ENCODE peak calls at places on chromosomes 4 and X, in seven cellular contexts. One of them, this sample, is unnamed.

GRCh38 chr4:80035336-80035735 is 37.7 kb downstream of the ANTXR2 start:
- DNase-seq in bronchial epithelial cell: no peak
- DNase-seq in NCI-H774: no peak
- DNase-seq in H9: no peak
- DNase-seq in naive thymus-derived CD8-positive, alpha-beta T cell: no peak
- DNase-seq in NCI-H146: peak
- DNase-seq in fibroblast of lung: no peak
- DNase-seq in this sample: no peak

GRCh38 chr4:105895324-105895608 is at the start of gene NPNT:
- DNase-seq in naive thymus-derived CD8-positive, alpha-beta T cell: no peak
- DNase-seq in H9: peak
- DNase-seq in NCI-H146: peak
- DNase-seq in fibroblast of lung: peak
- DNase-seq in NCI-H774: peak
- DNase-seq in bronchial epithelial cell: no peak
- DNase-seq in this sample: no peak

GRCh38 chrX:9598344-9598743 is 133.5 kb downstream of the TBL1X start:
- DNase-seq in fibroblast of lung: no peak
- DNase-seq in NCI-H146: no peak
- DNase-seq in bronchial epithelial cell: no peak
- DNase-seq in H9: no peak
- DNase-seq in naive thymus-derived CD8-positive, alpha-beta T cell: no peak
- DNase-seq in NCI-H774: no peak
- DNase-seq in this sample: peak

GRCh38 chr4:185817403-185817818 is 5.4 kb upstream of the SORBS2 start:
- DNase-seq in naive thymus-derived CD8-positive, alpha-beta T cell: no peak
- DNase-seq in fibroblast of lung: no peak
- DNase-seq in H9: no peak
- DNase-seq in bronchial epithelial cell: peak
- DNase-seq in NCI-H774: peak
- DNase-seq in NCI-H146: no peak
- DNase-seq in this sample: peak

GRCh38 chr4:152244659-152245058 is 291.2 kb downstream of the FBXW7 start:
- DNase-seq in naive thymus-derived CD8-positive, alpha-beta T cell: no peak
- DNase-seq in fibroblast of lung: no peak
- DNase-seq in NCI-H146: no peak
- DNase-seq in bronchial epithelial cell: no peak
- DNase-seq in H9: no peak
- DNase-seq in NCI-H774: no peak
- DNase-seq in this sample: peak

GRCh38 chrX:121260568-121261240 is 213.3 kb downstream of the GLUD2 start:
- DNase-seq in bronchial epithelial cell: no peak
- DNase-seq in NCI-H146: no peak
- DNase-seq in fibroblast of lung: no peak
- DNase-seq in NCI-H774: no peak
- DNase-seq in naive thymus-derived CD8-positive, alpha-beta T cell: no peak
- DNase-seq in H9: no peak
- DNase-seq in this sample: no peak

GRCh38 chr4:186700746-186701145 is 22.9 kb downstream of the FAT1 start:
- DNase-seq in NCI-H774: no peak
- DNase-seq in fibroblast of lung: peak
- DNase-seq in H9: no peak
- DNase-seq in NCI-H146: no peak
- DNase-seq in naive thymus-derived CD8-positive, alpha-beta T cell: no peak
- DNase-seq in bronchial epithelial cell: no peak
- DNase-seq in this sample: peak

GRCh38 chr4:60683357-60683756 is 516.8 kb upstream of the ADGRL3 start:
- DNase-seq in H9: no peak
- DNase-seq in NCI-H774: no peak
- DNase-seq in naive thymus-derived CD8-positive, alpha-beta T cell: no peak
- DNase-seq in bronchial epithelial cell: peak
- DNase-seq in fibroblast of lung: peak
- DNase-seq in NCI-H146: no peak
- DNase-seq in this sample: no peak

GRCh38 chr4:83149885-83150562 is 35.5 kb upstream of the PLAC8 start:
- DNase-seq in H9: no peak
- DNase-seq in bronchial epithelial cell: peak
- DNase-seq in fibroblast of lung: no peak
- DNase-seq in naive thymus-derived CD8-positive, alpha-beta T cell: no peak
- DNase-seq in NCI-H774: no peak
- DNase-seq in NCI-H146: no peak
- DNase-seq in this sample: no peak

GRCh38 chr4:6965329-6965728 is 55.7 kb downstream of the TBC1D14 start:
- DNase-seq in bronchial epithelial cell: no peak
- DNase-seq in NCI-H774: no peak
- DNase-seq in fibroblast of lung: no peak
- DNase-seq in NCI-H146: no peak
- DNase-seq in H9: no peak
- DNase-seq in naive thymus-derived CD8-positive, alpha-beta T cell: no peak
- DNase-seq in this sample: no peak

GRCh38 chr4:166144607-166145006 is 271.6 kb downstream of the TLL1 start:
- DNase-seq in H9: no peak
- DNase-seq in NCI-H774: no peak
- DNase-seq in fibroblast of lung: peak
- DNase-seq in bronchial epithelial cell: no peak
- DNase-seq in naive thymus-derived CD8-positive, alpha-beta T cell: no peak
- DNase-seq in NCI-H146: no peak
- DNase-seq in this sample: no peak

GRCh38 chr4:93659629-93660028 is 168.9 kb upstream of the ATOH1 start:
- DNase-seq in naive thymus-derived CD8-positive, alpha-beta T cell: no peak
- DNase-seq in fibroblast of lung: no peak
- DNase-seq in NCI-H146: no peak
- DNase-seq in H9: no peak
- DNase-seq in bronchial epithelial cell: peak
- DNase-seq in NCI-H774: no peak
- DNase-seq in this sample: no peak

GRCh38 chrX:147850875-147851274 is 60.8 kb upstream of the FMR1 start:
- DNase-seq in NCI-H146: no peak
- DNase-seq in NCI-H774: no peak
- DNase-seq in fibroblast of lung: no peak
- DNase-seq in bronchial epithelial cell: no peak
- DNase-seq in naive thymus-derived CD8-positive, alpha-beta T cell: no peak
- DNase-seq in H9: no peak
- DNase-seq in this sample: no peak

GRCh38 chr4:119962631-119963030 is 104.0 kb downstream of the MAD2L1 start:
- DNase-seq in NCI-H774: no peak
- DNase-seq in fibroblast of lung: peak
- DNase-seq in H9: no peak
- DNase-seq in bronchial epithelial cell: peak
- DNase-seq in NCI-H146: no peak
- DNase-seq in naive thymus-derived CD8-positive, alpha-beta T cell: no peak
- DNase-seq in this sample: no peak

GRCh38 chr4:130172156-130172555 is 1076.2 kb downstream of the C4orf33 start:
- DNase-seq in NCI-H774: no peak
- DNase-seq in H9: no peak
- DNase-seq in bronchial epithelial cell: no peak
- DNase-seq in fibroblast of lung: no peak
- DNase-seq in NCI-H146: no peak
- DNase-seq in naive thymus-derived CD8-positive, alpha-beta T cell: no peak
- DNase-seq in this sample: no peak

GRCh38 chr4:26088433-26088928 is 174.5 kb downstream of the SMIM20 start:
- DNase-seq in naive thymus-derived CD8-positive, alpha-beta T cell: no peak
- DNase-seq in fibroblast of lung: peak
- DNase-seq in NCI-H774: no peak
- DNase-seq in NCI-H146: no peak
- DNase-seq in H9: no peak
- DNase-seq in bronchial epithelial cell: peak
- DNase-seq in this sample: no peak

GRCh38 chrX:40012800-40013682 is 84.7 kb downstream of the BCOR start:
- DNase-seq in NCI-H146: peak
- DNase-seq in naive thymus-derived CD8-positive, alpha-beta T cell: peak
- DNase-seq in H9: peak
- DNase-seq in fibroblast of lung: peak
- DNase-seq in NCI-H774: peak
- DNase-seq in bronchial epithelial cell: peak
- DNase-seq in this sample: peak

GRCh38 chr4:164021947-164022346 is 527.5 kb downstream of the TMA16 start:
- DNase-seq in NCI-H774: no peak
- DNase-seq in bronchial epithelial cell: no peak
- DNase-seq in NCI-H146: no peak
- DNase-seq in naive thymus-derived CD8-positive, alpha-beta T cell: no peak
- DNase-seq in fibroblast of lung: no peak
- DNase-seq in H9: no peak
- DNase-seq in this sample: no peak

GRCh38 chr4:71026086-71026485 is 32.6 kb downstream of the DCK start:
- DNase-seq in fibroblast of lung: peak
- DNase-seq in NCI-H774: no peak
- DNase-seq in NCI-H146: no peak
- DNase-seq in naive thymus-derived CD8-positive, alpha-beta T cell: no peak
- DNase-seq in bronchial epithelial cell: peak
- DNase-seq in H9: no peak
- DNase-seq in this sample: peak

This sample was measured in thyroid gland.